ENCODE peak calls at places on chromosomes 11 and 22, in seven cellular contexts. Z, R, K, E, B, D and T are unnamed samples.

GRCh38 chr22:35608088-35608487 is 9.0 kb downstream of the MB start:
- DNase-seq in Z (no peak), E (no peak), R (no peak), B (no peak), K (no peak), D (peak), T (no peak)

GRCh38 chr11:102446606-102447005 is 6.0 kb downstream of the TMEM123 start:
- DNase-seq in E (no peak), D (peak), Z (no peak), K (no peak), B (no peak), R (no peak), T (no peak)

GRCh38 chr11:111115890-111116289 is 129.6 kb upstream of the POU2AF2 start:
- DNase-seq in Z (no peak), K (no peak), D (no peak), B (no peak), E (no peak), R (no peak), T (no peak)

GRCh38 chr22:21759133-21759532 is 23.5 kb upstream of the YPEL1 start:
- DNase-seq in Z (no peak), B (no peak), K (no peak), E (no peak), D (no peak), R (no peak), T (no peak)

GRCh38 chr11:69483696-69484426 is 2.4 kb downstream of the LINC01488 start:
- DNase-seq in R (no peak), K (no peak), D (no peak), Z (no peak), B (no peak), E (no peak), T (no peak)

GRCh38 chr11:124878497-124879228 is 13.4 kb downstream of the ROBO3 start:
- DNase-seq in R (peak), D (no peak), Z (no peak), B (no peak), E (no peak), K (no peak), T (no peak)

GRCh38 chr11:78790784-78791183 is 216.1 kb upstream of the NARS2 start:
- DNase-seq in Z (no peak), B (no peak), R (no peak), E (no peak), K (no peak), D (no peak), T (no peak)

GRCh38 chr11:76606102-76606793 is 64.3 kb downstream of the LRRC32 start:
- DNase-seq in K (no peak), B (no peak), Z (no peak), D (no peak), E (no peak), R (peak), T (no peak)

GRCh38 chr11:119484741-119485605 is 62.0 kb upstream of the THY1 start:
- DNase-seq in E (no peak), D (no peak), B (no peak), Z (peak), K (no peak), R (peak), T (peak)

GRCh38 chr11:36454551-36454950 is 55.5 kb downstream of the TRAF6 start:
- DNase-seq in Z (no peak), D (no peak), K (no peak), E (no peak), R (no peak), B (no peak), T (no peak)

GRCh38 chr11:36458129-36458918 is 51.7 kb downstream of the TRAF6 start:
- DNase-seq in K (no peak), B (no peak), R (no peak), E (no peak), D (no peak), Z (no peak), T (no peak)

GRCh38 chr11:36455658-36456111 is 54.4 kb downstream of the TRAF6 start:
- DNase-seq in R (peak), D (peak), Z (peak), B (peak), E (no peak), K (peak), T (no peak)

GRCh38 chr11:36454991-36455611 is 55.0 kb downstream of the TRAF6 start:
- DNase-seq in K (no peak), B (no peak), Z (no peak), D (no peak), R (no peak), E (no peak), T (no peak)

DNA sequence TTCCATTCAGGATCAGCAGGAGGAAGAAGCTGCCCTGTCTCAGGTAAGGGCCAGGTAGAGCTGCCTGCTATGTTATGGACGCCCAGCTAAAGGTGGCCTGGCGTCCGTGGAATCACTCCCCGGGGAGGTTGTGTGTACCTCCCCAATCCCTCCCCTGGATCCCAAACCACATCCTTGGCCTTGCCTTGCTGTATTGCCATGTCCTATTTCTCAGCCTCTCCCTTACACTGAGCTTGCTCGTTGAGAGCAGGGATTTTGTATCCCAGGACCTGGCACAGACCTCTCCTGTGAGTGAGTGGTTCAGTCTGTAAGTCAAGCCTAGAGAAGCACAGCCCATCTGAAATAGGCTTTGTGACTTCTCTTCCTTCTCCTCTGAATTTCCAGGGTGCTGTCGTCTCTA is 53.9 kb downstream of the TRAF6 start:
- DNase-seq in R (no peak), D (no peak), E (no peak), B (no peak), K (no peak), Z (no peak), T (no peak)
- H3K4me3 ChIP-seq in R (no peak), D (peak), E (no peak), B (no peak), K (peak), Z (no peak), T (no peak)

DNA sequence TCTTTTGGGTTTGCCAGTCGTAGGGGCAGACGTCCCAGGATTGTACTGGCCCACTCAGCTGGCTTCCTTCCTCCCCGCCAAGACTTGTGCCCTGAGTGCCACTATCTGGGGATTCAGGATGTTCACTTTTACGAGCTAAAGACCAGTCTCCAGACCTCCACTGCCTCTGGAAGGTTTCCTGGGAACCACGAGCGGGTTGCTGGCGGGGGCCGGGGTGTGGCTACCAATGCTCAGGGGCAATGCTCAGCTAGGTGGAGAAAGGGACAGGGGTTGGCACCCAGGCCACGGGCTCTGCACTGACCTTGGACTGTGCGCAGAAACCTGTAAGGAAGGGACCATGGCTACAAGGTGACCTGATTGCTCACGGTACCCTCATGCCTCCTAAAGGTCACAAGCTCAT is 2.2 kb downstream of the NEFH start:
- DNase-seq in D (no peak), E (no peak), B (no peak), Z (no peak), K (no peak), R (no peak), T (no peak)
- H3K4me3 ChIP-seq in D (no peak), E (no peak), B (no peak), Z (no peak), K (no peak), R (no peak), T (no peak)

DNA sequence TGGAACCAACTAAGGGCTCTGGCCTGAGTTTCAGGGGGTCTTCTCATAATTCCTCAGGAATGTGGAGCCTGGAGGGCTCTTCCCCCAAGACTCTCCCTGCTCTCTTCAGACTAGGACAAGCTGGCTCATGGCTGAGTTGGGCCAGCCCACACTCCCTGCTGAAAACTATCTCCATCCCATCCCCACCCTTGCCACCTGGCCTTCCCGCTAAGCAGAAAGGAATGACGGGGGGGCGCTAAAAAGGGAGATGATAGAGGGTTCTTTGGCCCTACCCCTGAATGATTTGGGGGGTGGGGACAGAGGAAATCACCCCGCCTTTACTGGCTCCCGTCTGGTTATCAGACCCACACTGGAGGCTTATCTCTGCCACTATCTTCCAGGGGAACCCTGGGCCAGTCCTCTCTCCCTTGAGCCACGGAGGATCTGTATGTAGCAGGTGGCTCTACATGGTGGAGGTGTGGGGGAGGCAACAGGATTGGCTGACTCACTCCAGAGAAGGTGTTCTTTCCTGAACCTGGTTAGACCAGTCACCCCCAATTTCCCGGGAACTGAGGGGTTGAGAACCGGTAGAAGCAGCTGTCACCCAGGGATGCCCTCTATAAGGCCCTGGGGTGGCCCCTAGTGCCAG is 5.7 kb downstream of the SMTN start:
- DNase-seq in B (no peak), K (no peak), D (no peak), E (no peak), R (no peak), Z (no peak), T (no peak)
- H3K4me3 ChIP-seq in B (no peak), K (peak), D (no peak), E (no peak), R (no peak), Z (no peak), T (no peak)

DNA sequence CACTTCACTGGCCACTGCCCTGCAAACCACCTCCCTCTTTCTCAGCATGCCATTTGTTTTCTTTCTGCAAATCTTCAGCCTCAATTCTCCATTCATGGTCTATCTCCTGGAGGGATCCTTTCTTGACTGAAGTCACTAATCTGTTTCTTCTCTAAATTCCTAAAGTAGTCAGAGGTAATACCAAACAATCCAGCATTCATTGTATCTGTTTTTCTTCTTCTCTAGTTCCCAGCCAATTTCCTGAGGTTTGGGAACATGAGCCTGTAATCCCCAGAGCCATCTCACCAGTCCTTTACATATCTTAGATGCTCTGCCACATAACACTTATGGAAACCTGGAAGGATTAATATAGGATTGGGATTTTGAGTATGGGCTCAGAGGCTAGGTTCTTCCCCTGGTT is 86.5 kb downstream of the MICAL2 start:
- DNase-seq in K (no peak), R (peak), E (no peak), B (no peak), D (no peak), Z (no peak), T (no peak)
- H3K4me3 ChIP-seq in K (no peak), R (no peak), E (peak), B (no peak), D (no peak), Z (no peak), T (peak)